ENCODE peak calls at places on chromosome X, in seven cellular contexts. B is naive thymus-derived CD4-positive, alpha-beta T cell; T is colonic mucosa; U is left lung; O is tibial nerve; J is CD8-positive, alpha-beta memory T cell; G is uterus. W is an unnamed sample.

GRCh38 chrX:41408576-41408975 is 38.6 kb upstream of the NYX start:
- DNase-seq in B (no peak), T (no peak), U (no peak), O (no peak), J (no peak), G (no peak), W (no peak)

GRCh38 chrX:134774190-134775048 is 116.1 kb upstream of the PLAC1 start:
- DNase-seq in B (no peak), T (no peak), U (no peak), O (no peak), J (no peak), G (no peak), W (no peak)

GRCh38 chrX:4382273-4382672 is 668.8 kb upstream of the PRKX start:
- DNase-seq in B (no peak), T (no peak), U (no peak), O (no peak), J (no peak), G (no peak), W (no peak)

GRCh38 chrX:109448539-109448938 is 33.3 kb downstream of the GUCY2F start:
- DNase-seq in B (no peak), T (no peak), U (no peak), O (no peak), J (no peak), G (no peak), W (no peak)

GRCh38 chrX:40151211-40152172 is 53.7 kb upstream of the BCOR start:
- DNase-seq in B (no peak), T (peak), U (no peak), O (no peak), J (no peak), G (no peak), W (peak)

GRCh38 chrX:72478351-72478750 is 94.3 kb downstream of the HDAC8 start:
- DNase-seq in B (no peak), T (no peak), U (no peak), O (no peak), J (no peak), G (no peak), W (no peak)

GRCh38 chrX:65933085-65933589 is 106.7 kb downstream of the VSIG4 start:
- DNase-seq in B (no peak), T (no peak), U (no peak), O (no peak), J (no peak), G (no peak), W (no peak)

GRCh38 chrX:40644175-40644574 is 3.2 kb downstream of the CXorf38 start:
- DNase-seq in B (no peak), T (no peak), U (no peak), O (peak), J (no peak), G (no peak), W (no peak)

GRCh38 chrX:49129427-49129826 is 5.9 kb upstream of the GPKOW start:
- DNase-seq in B (no peak), T (no peak), U (no peak), O (no peak), J (no peak), G (no peak), W (no peak)

GRCh38 chrX:41241962-41242361 is 92.0 kb upstream of the DDX3X start:
- DNase-seq in B (no peak), T (no peak), U (no peak), O (no peak), J (no peak), G (no peak), W (no peak)

GRCh38 chrX:111100191-111100590 is 4.2 kb downstream of the PAK3 start:
- DNase-seq in B (no peak), T (peak), U (no peak), O (peak), J (no peak), G (no peak), W (no peak)

GRCh38 chrX:28189011-28189410 is 207.8 kb upstream of the DCAF8L1 start:
- DNase-seq in B (no peak), T (no peak), U (no peak), O (no peak), J (no peak), G (no peak), W (no peak)

GRCh38 chrX:23952401-23952800 is 44.6 kb downstream of the CXorf58 start:
- DNase-seq in B (no peak), T (no peak), U (no peak), O (no peak), J (no peak), G (no peak), W (no peak)

GRCh38 chrX:42128020-42128419 is 204.7 kb upstream of the CASK start:
- DNase-seq in B (no peak), T (no peak), U (no peak), O (no peak), J (no peak), G (no peak), W (no peak)

GRCh38 chrX:107102980-107103379 is 15.6 kb downstream of the RBM41 start:
- DNase-seq in B (no peak), T (no peak), U (no peak), O (no peak), J (no peak), G (no peak), W (no peak)

GRCh38 chrX:86946569-86946968 is 571.0 kb upstream of the KLHL4 start:
- DNase-seq in B (no peak), T (no peak), U (no peak), O (no peak), J (no peak), G (no peak), W (no peak)

GRCh38 chrX:120768254-120768653 is 107.4 kb downstream of the CT47B1 start:
- DNase-seq in B (no peak), T (no peak), U (no peak), O (no peak), J (no peak), G (no peak), W (no peak)

GRCh38 chrX:120768681-120769080 is 107.0 kb downstream of the CT47B1 start:
- DNase-seq in B (no peak), T (no peak), U (no peak), O (no peak), J (no peak), G (no peak), W (no peak)

GRCh38 chrX:120773801-120774200 is 101.9 kb downstream of the CT47B1 start:
- DNase-seq in B (no peak), T (no peak), U (no peak), O (no peak), J (no peak), G (no peak), W (no peak)

GRCh38 chrX:120774611-120775010 is 101.1 kb downstream of the CT47B1 start:
- DNase-seq in B (no peak), T (no peak), U (no peak), O (no peak), J (no peak), G (no peak), W (no peak)

DNA sequence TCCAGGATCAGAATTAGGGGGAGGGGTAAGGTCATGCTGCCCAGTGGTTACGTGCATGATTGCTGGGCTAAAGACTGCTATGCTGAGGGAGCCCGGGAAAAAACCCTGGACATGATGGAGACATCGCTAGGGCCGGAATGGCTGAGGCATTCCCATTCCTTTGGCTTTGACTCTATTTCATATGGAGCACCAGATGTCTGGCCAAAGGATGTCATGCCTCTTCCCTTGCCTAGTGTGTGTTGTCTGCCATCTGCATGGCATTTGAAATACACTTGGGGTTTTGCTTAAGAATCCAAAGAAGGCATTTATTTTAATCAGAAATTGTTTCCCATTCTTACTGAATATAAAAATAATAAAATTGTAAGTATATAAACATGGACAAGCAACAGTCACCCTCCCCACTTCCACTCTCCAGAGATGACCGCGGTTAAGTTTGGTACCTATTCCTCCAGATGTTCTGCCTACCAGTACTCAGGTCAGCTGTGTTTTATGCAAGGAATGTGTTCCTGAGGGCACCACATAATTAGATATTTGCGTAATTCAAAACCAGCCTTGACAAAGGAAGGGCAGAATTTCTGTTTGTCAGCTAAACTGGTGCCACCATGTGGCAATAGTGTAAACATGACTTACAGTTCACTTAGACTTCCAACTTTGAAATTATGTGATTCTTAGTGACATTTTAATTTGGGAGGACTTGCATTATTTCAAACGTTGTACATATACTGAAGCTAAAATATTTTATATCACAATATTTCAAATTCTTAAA is 105.9 kb downstream of the CT47B1 start:
- DNase-seq in B (no peak), T (no peak), U (no peak), O (no peak), J (no peak), G (no peak), W (no peak)
- H3K27ac ChIP-seq in B (no peak), T (no peak), U (no peak), O (no peak), J (no peak), G (no peak), W (no peak)

DNA sequence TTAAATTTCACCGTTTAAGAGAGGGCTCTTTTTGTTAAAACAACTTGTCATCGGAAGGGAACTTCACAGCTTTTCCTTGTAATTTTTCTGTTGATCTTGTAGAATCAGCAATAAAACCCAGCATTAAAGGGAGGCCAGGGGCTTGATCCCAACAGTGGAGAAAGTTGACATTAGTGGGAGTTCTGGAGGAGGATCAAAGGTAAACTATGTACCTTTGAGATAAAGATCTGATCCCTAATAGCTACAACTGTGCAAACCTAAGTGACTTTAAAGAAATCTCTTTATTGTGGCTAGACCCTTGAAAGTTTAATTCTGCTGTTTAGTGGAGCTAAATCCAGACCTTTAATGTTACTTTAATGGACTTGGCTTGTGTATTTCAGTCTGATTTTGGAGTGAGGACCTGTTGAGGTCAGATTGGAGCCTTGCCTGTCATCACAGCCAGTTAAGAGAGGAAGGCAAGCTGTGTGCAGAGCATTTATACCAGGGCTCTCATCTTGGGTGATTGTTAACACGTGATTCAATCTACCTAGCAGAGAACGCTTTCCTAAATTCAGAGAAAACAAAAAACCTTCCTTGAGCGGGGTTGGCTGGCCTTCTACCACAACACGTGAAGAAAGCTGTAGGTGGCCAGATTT is 1.7 kb downstream of the DOCK11 start:
- DNase-seq in B (no peak), T (no peak), U (no peak), O (no peak), J (no peak), G (no peak), W (no peak)
- H3K4me3 ChIP-seq in B (peak), T (no peak), U (peak), O (peak), J (peak), G (peak), W (peak)

GRCh38 chrX:1443496-1444075 is 9.1 kb downstream of the ASMTL start:
- DNase-seq in B (peak), T (no peak), U (no peak), O (peak), J (no peak), G (peak), W (peak)
- H3K27ac ChIP-seq in B (no peak), T (no peak), U (no peak), O (no peak), J (no peak), G (no peak), W (no peak)

GRCh38 chrX:129932792-129933321 is 26.9 kb downstream of the UTP14A start:
- DNase-seq in B (peak), T (peak), U (peak), O (no peak), J (no peak), G (no peak), W (no peak)
- H3K4me3 ChIP-seq in B (no peak), T (peak), U (peak), O (peak), J (no peak), G (peak), W (peak)

GRCh38 chrX:152932144-152932543 is 34.3 kb downstream of the ZNF185 start:
- DNase-seq in B (no peak), T (no peak), U (peak), O (no peak), J (no peak), G (no peak), W (no peak)

GRCh38 chrX:152941328-152942111 is 43.7 kb downstream of the ZNF185 start:
- DNase-seq in B (peak), T (peak), U (peak), O (peak), J (peak), G (peak), W (peak)

GRCh38 chrX:152932598-152933175 is 34.8 kb downstream of the ZNF185 start:
- DNase-seq in B (no peak), T (no peak), U (peak), O (no peak), J (no peak), G (no peak), W (no peak)

GRCh38 chrX:152936306-152936705 is 38.4 kb downstream of the ZNF185 start:
- DNase-seq in B (no peak), T (no peak), U (peak), O (no peak), J (no peak), G (no peak), W (no peak)

DNA sequence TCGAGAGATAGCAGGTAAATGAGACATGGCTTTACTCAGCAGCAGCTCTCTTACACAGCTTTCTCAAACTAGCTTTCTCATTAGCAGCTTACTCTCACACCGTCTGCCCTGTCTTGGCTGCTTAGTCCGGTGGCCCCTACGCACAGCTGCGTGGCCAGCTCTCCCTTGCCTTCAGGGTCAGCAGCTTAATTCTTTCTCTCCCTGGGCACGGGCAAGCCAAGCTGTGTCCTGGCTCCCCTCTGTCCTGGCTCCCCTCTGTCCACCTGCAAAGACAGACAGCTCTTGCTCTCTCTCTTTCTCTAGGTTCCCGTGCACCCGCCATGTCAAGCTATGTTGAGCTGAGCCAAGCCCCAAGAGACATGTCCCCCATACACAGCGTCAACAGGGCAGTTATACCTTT is 39.4 kb downstream of the ZNF185 start:
- DNase-seq in B (no peak), T (no peak), U (peak), O (no peak), J (no peak), G (no peak), W (no peak)
- H3K27ac ChIP-seq in B (no peak), T (no peak), U (no peak), O (no peak), J (no peak), G (no peak), W (no peak)

DNA sequence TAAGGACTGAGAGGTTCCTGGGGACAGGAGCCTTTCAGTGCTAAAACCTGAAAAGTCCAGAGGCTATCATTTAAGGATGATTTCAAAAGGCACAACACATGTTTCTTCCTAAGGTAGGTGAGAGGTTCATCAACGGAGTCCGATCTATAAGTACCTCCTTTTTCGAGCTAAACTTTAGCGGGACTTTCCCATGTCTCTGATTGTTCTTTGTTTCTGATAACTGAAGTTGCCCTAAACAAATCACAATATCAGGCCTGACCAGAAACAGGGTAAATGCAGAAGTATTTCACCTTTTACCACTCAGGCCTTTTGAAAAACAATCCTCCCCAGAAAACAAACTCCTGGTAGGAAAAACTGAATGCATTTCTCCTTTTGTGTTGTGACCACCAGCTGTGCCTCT is 17.6 kb downstream of the PIR start:
- DNase-seq in B (no peak), T (no peak), U (no peak), O (no peak), J (no peak), G (no peak), W (no peak)
- H3K4me3 ChIP-seq in B (no peak), T (no peak), U (no peak), O (no peak), J (no peak), G (no peak), W (no peak)

GRCh38 chrX:43822015-43822414 is 60.2 kb downstream of the MAOB start:
- DNase-seq in B (no peak), T (no peak), U (no peak), O (no peak), J (no peak), G (no peak), W (no peak)
- H3K27ac ChIP-seq in B (no peak), T (no peak), U (no peak), O (no peak), J (no peak), G (peak), W (no peak)

DNA sequence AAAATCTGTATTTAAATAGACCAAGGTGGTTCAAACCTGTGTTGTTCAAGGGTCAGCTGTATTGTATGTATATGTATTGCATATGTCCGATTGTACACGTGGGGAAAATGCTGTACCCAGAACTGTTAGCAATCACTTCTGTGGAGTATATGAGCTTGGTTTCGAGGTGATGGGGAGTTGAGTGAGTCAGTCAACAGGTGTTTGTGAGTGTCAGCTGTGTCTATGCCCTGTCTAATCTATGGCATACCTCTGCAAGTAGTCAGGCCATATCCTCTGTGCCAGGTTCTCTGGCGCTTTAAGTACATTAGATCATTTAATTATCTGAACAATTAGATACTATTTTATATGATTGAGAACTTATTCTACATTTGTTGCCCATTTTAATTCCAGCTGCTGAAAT is 7.4 kb downstream of the ZRSR2 start:
- DNase-seq in B (no peak), T (no peak), U (no peak), O (no peak), J (no peak), G (no peak), W (no peak)
- H3K4me3 ChIP-seq in B (no peak), T (no peak), U (no peak), O (no peak), J (no peak), G (no peak), W (no peak)

W was measured in coronary artery.